ENCODE peak calls at places on chromosomes 13 and 19, in six cellular contexts. X, Q, F, D, L and E are unnamed samples.

GRCh38 chr19:17929056-17929455 is 3.8 kb upstream of the CCDC124 start:
- DNase-seq in X (no peak), Q (no peak), F (no peak), D (no peak), L (no peak), E (no peak)

GRCh38 chr13:75485286-75486062 is 3.5 kb upstream of the TBC1D4 start:
- DNase-seq in X (no peak), Q (no peak), F (no peak), D (no peak), L (no peak), E (peak)

GRCh38 chr13:32501058-32501457 is 37.5 kb downstream of the N4BP2L2 start:
- DNase-seq in X (no peak), Q (no peak), F (no peak), D (no peak), L (no peak), E (no peak)

GRCh38 chr19:17103177-17103576 is 27.6 kb downstream of the MYO9B start:
- DNase-seq in X (no peak), Q (no peak), F (no peak), D (peak), L (no peak), E (no peak)

GRCh38 chr19:41039806-41040205 is 48.4 kb upstream of the CYP2A13 start:
- DNase-seq in X (no peak), Q (no peak), F (no peak), D (no peak), L (no peak), E (no peak)

GRCh38 chr13:50152224-50152623 is 137.0 kb downstream of the KCNRG start:
- DNase-seq in X (no peak), Q (no peak), F (no peak), D (no peak), L (no peak), E (no peak)

GRCh38 chr13:47188802-47189201 is 291.9 kb upstream of the HTR2A start:
- DNase-seq in X (no peak), Q (no peak), F (no peak), D (no peak), L (no peak), E (peak)

GRCh38 chr13:43087960-43088580 is 64.7 kb downstream of the DNAJC15 start:
- DNase-seq in X (no peak), Q (no peak), F (no peak), D (no peak), L (no peak), E (no peak)

GRCh38 chr13:34738251-34739170 is 203.6 kb upstream of the NBEA start:
- DNase-seq in X (no peak), Q (no peak), F (no peak), D (no peak), L (no peak), E (no peak)

GRCh38 chr13:110317496-110318195 is 10.6 kb downstream of the COL4A2 start:
- DNase-seq in X (peak), Q (no peak), F (no peak), D (no peak), L (no peak), E (no peak)

GRCh38 chr19:49421039-49421877 is 2.0 kb downstream of the PTH2 start:
- DNase-seq in X (no peak), Q (peak), F (peak), D (peak), L (no peak), E (peak)

GRCh38 chr19:13629687-13630357 is 123.5 kb upstream of the CACNA1A start:
- DNase-seq in X (no peak), Q (no peak), F (no peak), D (peak), L (no peak), E (no peak)